ENCODE peak calls at places on chromosome 3, in eight cellular contexts. O is foreskin fibroblast, I is AG09309, H is AG10803, B is astrocyte of the cerebellum, L is endothelial cell of umbilical vein, F is tibial artery, C is brain microvascular endothelial cell. J is an unnamed sample.

GRCh38 chr3:168511428-168512014 is 415.8 kb upstream of the GOLIM4 start:
- DNase-seq in O (peak; percentile 1), I (no peak), H (peak; percentile 2), B (no peak), L (peak; percentile 14), F (no peak), C (peak; percentile 5), J (peak; percentile 47)

GRCh38 chr3:9903904-9904303 is 1.3 kb downstream of the IL17RE start:
- DNase-seq in O (no peak), I (no peak), H (no peak), B (no peak), L (no peak), F (no peak), C (no peak), J (no peak)

GRCh38 chr3:87233805-87234204 is 6.7 kb downstream of the CHMP2B start:
- DNase-seq in O (no peak), I (no peak), H (no peak), B (no peak), L (no peak), F (no peak), C (no peak), J (no peak)

GRCh38 chr3:100875239-100875638 is 118.0 kb downstream of the ABI3BP start:
- DNase-seq in O (peak; percentile 39), I (peak; percentile 32), H (peak; percentile 25), B (peak; percentile 83), L (peak; percentile 94), F (peak; percentile 37), C (peak; percentile 58), J (peak; percentile 59)

GRCh38 chr3:144127014-144127413 is 155.4 kb downstream of the DIPK2A start:
- DNase-seq in O (no peak), I (no peak), H (no peak), B (no peak), L (no peak), F (no peak), C (peak; percentile 16), J (no peak)

GRCh38 chr3:119357190-119357589 is 63.0 kb downstream of the ARHGAP31 start:
- DNase-seq in O (no peak), I (no peak), H (no peak), B (no peak), L (no peak), F (no peak), C (no peak), J (no peak)

GRCh38 chr3:106573605-106574004 is 704.8 kb upstream of the CBLB start:
- DNase-seq in O (no peak), I (no peak), H (no peak), B (no peak), L (no peak), F (no peak), C (no peak), J (no peak)

GRCh38 chr3:8560608-8561007 is 59.0 kb downstream of the LMCD1 start:
- DNase-seq in O (peak; percentile 71), I (peak; percentile 29), H (peak; percentile 66), B (peak; percentile 91), L (no peak), F (peak; percentile 35), C (peak; percentile 100), J (peak; percentile 99)

GRCh38 chr3:58051196-58051595 is 43.0 kb downstream of the FLNB start:
- DNase-seq in O (peak; percentile 90), I (peak; percentile 84), H (peak; percentile 96), B (peak; percentile 73), L (no peak), F (no peak), C (peak; percentile 76), J (peak; percentile 93)

GRCh38 chr3:196274585-196274984 is 12.9 kb downstream of the PCYT1A start:
- DNase-seq in O (no peak), I (no peak), H (no peak), B (no peak), L (no peak), F (no peak), C (peak; percentile 47), J (no peak)

GRCh38 chr3:172836390-172836997 is 86.0 kb downstream of the ECT2 start:
- DNase-seq in O (peak; percentile 27), I (peak; percentile 13), H (peak; percentile 43), B (peak; percentile 41), L (peak; percentile 65), F (no peak), C (peak; percentile 66), J (peak; percentile 78)

GRCh38 chr3:43964640-43965039 is 273.9 kb downstream of the ABHD5 start:
- DNase-seq in O (no peak), I (no peak), H (no peak), B (no peak), L (no peak), F (no peak), C (no peak), J (no peak)

GRCh38 chr3:7764091-7764490 is 737.5 kb upstream of the LMCD1 start:
- DNase-seq in O (no peak), I (no peak), H (no peak), B (no peak), L (no peak), F (no peak), C (no peak), J (no peak)

GRCh38 chr3:133928903-133929607 is 33.4 kb upstream of the RAB6B start:
- DNase-seq in O (no peak), I (no peak), H (no peak), B (no peak), L (no peak), F (no peak), C (peak; percentile 18), J (no peak)

GRCh38 chr3:152307829-152308474 is 39.2 kb downstream of the MBNL1 start:
- DNase-seq in O (no peak), I (no peak), H (no peak), B (no peak), L (peak; percentile 34), F (no peak), C (peak; percentile 57), J (peak; percentile 60)

GRCh38 chr3:37072892-37073291 is 79.6 kb downstream of the MLH1 start:
- DNase-seq in O (peak; percentile 75), I (no peak), H (peak; percentile 67), B (peak; percentile 94), L (peak; percentile 84), F (no peak), C (peak; percentile 84), J (peak; percentile 86)

DNA sequence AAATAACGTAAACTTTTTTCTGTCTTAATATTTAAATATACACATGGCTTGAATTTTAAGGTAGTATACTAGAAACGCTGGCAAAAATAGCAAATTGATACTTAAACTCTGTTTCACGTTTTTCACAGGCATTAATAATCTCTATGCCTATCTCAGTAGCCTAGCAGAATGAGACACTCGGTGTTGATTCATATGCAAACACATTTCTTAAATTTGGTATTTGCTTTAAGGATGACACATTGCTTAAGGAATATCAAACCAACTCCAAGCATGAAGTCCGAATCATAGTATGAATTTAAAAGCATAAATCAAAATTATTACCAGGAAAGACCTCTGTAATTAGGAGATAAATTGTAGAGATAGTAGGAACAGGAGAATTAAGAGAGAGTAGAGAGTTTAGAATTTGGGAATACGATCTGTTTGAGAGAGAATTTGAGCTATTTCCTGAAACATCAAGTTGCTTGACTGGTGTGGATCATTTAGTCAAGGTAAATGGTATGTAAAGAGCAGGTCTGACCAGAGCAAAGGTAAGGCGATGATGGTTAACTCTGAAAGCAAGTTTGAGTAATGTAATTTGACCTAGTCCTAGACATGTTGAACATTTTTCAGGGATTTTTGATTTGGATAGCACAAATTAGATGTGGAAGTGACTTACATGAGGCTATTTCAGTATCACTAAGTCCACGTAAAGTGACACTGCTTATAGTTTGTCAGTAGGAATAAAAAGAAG is 236.1 kb downstream of the ROBO1 start:
- DNase-seq in O (no peak), I (no peak), H (no peak), B (no peak), L (no peak), F (no peak), C (no peak), J (no peak)
- H3K4me3 ChIP-seq in O (no peak overlapping the region), I (no peak overlapping the region), H (no peak overlapping the region), B (no peak overlapping the region), L (no peak overlapping the region), F (no peak overlapping the region), C (no peak overlapping the region), J (no peak overlapping the region)

GRCh38 chr3:130529816-130530215 is 12.8 kb downstream of the COL6A6 start:
- DNase-seq in O (no peak), I (no peak), H (no peak), B (no peak), L (no peak), F (no peak), C (no peak), J (no peak)
- TF ChIP-seq CTCF in O (no peak), I (no peak), H (no peak), B (no peak), L (no peak), F (no peak), C (no peak), J (no peak)

GRCh38 chr3:50355829-50356552 is 3.3 kb downstream of the TMEM115 start:
- DNase-seq in O (no peak), I (no peak), H (no peak), B (no peak), L (no peak), F (no peak), C (no peak), J (no peak)
- H3K4me3 ChIP-seq in O (peak overlapping the region; percentile 89), I (peak overlapping the region; percentile 64), H (peak overlapping the region; percentile 97), B (peak overlapping the region; percentile 90), L (peak overlapping the region; percentile 6), F (peak overlapping the region; percentile 87), C (peak overlapping the region; percentile 95), J (peak overlapping the region; percentile 88)

GRCh38 chr3:64555351-64555750 is 132.4 kb downstream of the ADAMTS9 start:
- DNase-seq in O (no peak), I (no peak), H (no peak), B (no peak), L (no peak), F (no peak), C (no peak), J (no peak)

GRCh38 chr3:64561503-64561810 is 126.3 kb downstream of the ADAMTS9 start:
- DNase-seq in O (no peak), I (no peak), H (no peak), B (no peak), L (peak; percentile 17), F (peak; percentile 23), C (no peak), J (no peak)

GRCh38 chr3:64563776-64564175 is 124.0 kb downstream of the ADAMTS9 start:
- DNase-seq in O (no peak), I (no peak), H (no peak), B (no peak), L (no peak), F (no peak), C (no peak), J (no peak)

GRCh38 chr3:64559658-64560057 is 128.1 kb downstream of the ADAMTS9 start:
- DNase-seq in O (no peak), I (no peak), H (peak; percentile 21), B (no peak), L (no peak), F (no peak), C (no peak), J (no peak)

DNA sequence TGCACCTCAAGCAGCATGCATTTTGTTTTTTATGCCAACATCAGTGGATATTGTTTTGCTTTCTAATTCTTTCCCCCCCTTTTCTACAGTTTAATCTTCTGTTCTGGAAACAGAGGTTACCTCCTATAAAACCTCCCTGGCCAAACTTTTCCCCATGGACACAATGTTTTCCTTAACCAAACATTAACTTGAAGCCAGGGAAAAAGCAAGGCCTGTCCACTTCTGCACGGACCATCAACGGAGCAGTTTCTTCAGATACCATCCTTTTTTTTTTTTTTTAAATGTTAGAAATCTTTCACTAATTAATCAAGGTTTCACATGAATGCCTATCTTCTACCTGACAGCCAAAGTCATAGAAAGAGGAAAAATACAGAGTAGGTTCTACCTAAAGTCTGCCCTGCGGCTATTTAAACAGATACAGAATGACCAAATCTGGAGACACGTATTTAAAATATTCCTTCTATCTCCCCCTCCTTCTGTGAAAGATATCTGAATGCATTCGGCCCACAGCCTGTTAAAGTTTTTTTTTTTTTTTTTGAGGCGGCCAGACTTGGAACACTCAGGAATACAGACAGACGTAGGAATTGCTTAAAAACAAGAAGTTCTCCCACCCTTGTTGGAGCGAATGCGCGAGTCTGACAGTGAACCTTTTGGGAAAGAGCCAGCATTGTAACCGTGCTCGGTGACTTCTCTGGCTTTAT is 126.8 kb downstream of the ADAMTS9 start:
- DNase-seq in O (no peak), I (no peak), H (no peak), B (no peak), L (peak; percentile 32), F (no peak), C (no peak), J (no peak)
- TF ChIP-seq CTCF in O (no peak), I (no peak), H (no peak), B (no peak), L (no peak), F (no peak), C (no peak), J (no peak)